ENCODE peak calls at places on chromosomes 1 and 21, in nine cellular contexts. One of them, this sample, is unnamed.

GRCh38 chr1:66596191-66596590 is 62.2 kb downstream of the SGIP1 start:
- DNase-seq in T-helper 9 cell: no peak
- DNase-seq in MV-4-11: no peak
- DNase-seq in NCI-H446 treated with DMSO at 0.1 percent for 48 hours: no peak
- DNase-seq in stimulated activated CD4-positive, alpha-beta T cell treated with anti-CD3 and anti-CD28 coated beads, Interleukin-4, amount 100 ng/mL, for 4 hours: no peak
- DNase-seq in astrocyte: no peak
- DNase-seq in stimulated activated effector memory CD8-positive, alpha-beta T cell treated with anti-CD3 and anti-CD28 coated beads, Interleukin-12 subunit alpha, Interleukin-12 subunit beta, amount 100 ng/mL, for 72 hours: no peak
- DNase-seq in HS-5: no peak
- DNase-seq in pancreas: no peak
- DNase-seq in this sample: no peak

GRCh38 chr21:32889596-32889995 is 118.0 kb upstream of the PAXBP1 start:
- DNase-seq in T-helper 9 cell: no peak
- DNase-seq in MV-4-11: peak; percentile 76
- DNase-seq in NCI-H446 treated with DMSO at 0.1 percent for 48 hours: no peak
- DNase-seq in stimulated activated CD4-positive, alpha-beta T cell treated with anti-CD3 and anti-CD28 coated beads, Interleukin-4, amount 100 ng/mL, for 4 hours: no peak
- DNase-seq in astrocyte: peak; percentile 44
- DNase-seq in stimulated activated effector memory CD8-positive, alpha-beta T cell treated with anti-CD3 and anti-CD28 coated beads, Interleukin-12 subunit alpha, Interleukin-12 subunit beta, amount 100 ng/mL, for 72 hours: no peak
- DNase-seq in HS-5: peak; percentile 56
- DNase-seq in pancreas: no peak
- DNase-seq in this sample: peak; percentile 31

GRCh38 chr1:65371544-65371943 is 48.9 kb upstream of the LEPR start:
- DNase-seq in T-helper 9 cell: no peak
- DNase-seq in MV-4-11: no peak
- DNase-seq in NCI-H446 treated with DMSO at 0.1 percent for 48 hours: no peak
- DNase-seq in stimulated activated CD4-positive, alpha-beta T cell treated with anti-CD3 and anti-CD28 coated beads, Interleukin-4, amount 100 ng/mL, for 4 hours: no peak
- DNase-seq in astrocyte: no peak
- DNase-seq in stimulated activated effector memory CD8-positive, alpha-beta T cell treated with anti-CD3 and anti-CD28 coated beads, Interleukin-12 subunit alpha, Interleukin-12 subunit beta, amount 100 ng/mL, for 72 hours: no peak
- DNase-seq in HS-5: no peak
- DNase-seq in pancreas: no peak
- DNase-seq in this sample: no peak

GRCh38 chr21:45011911-45012660 is 62.3 kb upstream of the ADARB1 start:
- DNase-seq in T-helper 9 cell: no peak
- DNase-seq in MV-4-11: no peak
- DNase-seq in NCI-H446 treated with DMSO at 0.1 percent for 48 hours: no peak
- DNase-seq in stimulated activated CD4-positive, alpha-beta T cell treated with anti-CD3 and anti-CD28 coated beads, Interleukin-4, amount 100 ng/mL, for 4 hours: no peak
- DNase-seq in astrocyte: peak; percentile 85
- DNase-seq in stimulated activated effector memory CD8-positive, alpha-beta T cell treated with anti-CD3 and anti-CD28 coated beads, Interleukin-12 subunit alpha, Interleukin-12 subunit beta, amount 100 ng/mL, for 72 hours: no peak
- DNase-seq in HS-5: peak; percentile 86
- DNase-seq in pancreas: peak; percentile 12
- DNase-seq in this sample: peak; percentile 56

GRCh38 chr1:62589321-62589720 is 8.0 kb upstream of the ANGPTL3 start:
- DNase-seq in T-helper 9 cell: no peak
- DNase-seq in MV-4-11: no peak
- DNase-seq in NCI-H446 treated with DMSO at 0.1 percent for 48 hours: no peak
- DNase-seq in stimulated activated CD4-positive, alpha-beta T cell treated with anti-CD3 and anti-CD28 coated beads, Interleukin-4, amount 100 ng/mL, for 4 hours: no peak
- DNase-seq in astrocyte: peak; percentile 83
- DNase-seq in stimulated activated effector memory CD8-positive, alpha-beta T cell treated with anti-CD3 and anti-CD28 coated beads, Interleukin-12 subunit alpha, Interleukin-12 subunit beta, amount 100 ng/mL, for 72 hours: no peak
- DNase-seq in HS-5: no peak
- DNase-seq in pancreas: no peak
- DNase-seq in this sample: no peak

GRCh38 chr1:205205055-205205454 is 6.4 kb downstream of the DSTYK start:
- DNase-seq in T-helper 9 cell: no peak
- DNase-seq in MV-4-11: no peak
- DNase-seq in NCI-H446 treated with DMSO at 0.1 percent for 48 hours: no peak
- DNase-seq in stimulated activated CD4-positive, alpha-beta T cell treated with anti-CD3 and anti-CD28 coated beads, Interleukin-4, amount 100 ng/mL, for 4 hours: no peak
- DNase-seq in astrocyte: no peak
- DNase-seq in stimulated activated effector memory CD8-positive, alpha-beta T cell treated with anti-CD3 and anti-CD28 coated beads, Interleukin-12 subunit alpha, Interleukin-12 subunit beta, amount 100 ng/mL, for 72 hours: no peak
- DNase-seq in HS-5: no peak
- DNase-seq in pancreas: no peak
- DNase-seq in this sample: no peak

GRCh38 chr1:12496154-12496961 is 121.7 kb downstream of the DHRS3 start:
- DNase-seq in T-helper 9 cell: no peak
- DNase-seq in MV-4-11: peak; percentile 10
- DNase-seq in NCI-H446 treated with DMSO at 0.1 percent for 48 hours: no peak
- DNase-seq in stimulated activated CD4-positive, alpha-beta T cell treated with anti-CD3 and anti-CD28 coated beads, Interleukin-4, amount 100 ng/mL, for 4 hours: no peak
- DNase-seq in astrocyte: peak; percentile 53
- DNase-seq in stimulated activated effector memory CD8-positive, alpha-beta T cell treated with anti-CD3 and anti-CD28 coated beads, Interleukin-12 subunit alpha, Interleukin-12 subunit beta, amount 100 ng/mL, for 72 hours: no peak
- DNase-seq in HS-5: no peak
- DNase-seq in pancreas: no peak
- DNase-seq in this sample: no peak

GRCh38 chr1:247447162-247447909 is 10.6 kb downstream of the OR2B11 start:
- DNase-seq in T-helper 9 cell: no peak
- DNase-seq in MV-4-11: no peak
- DNase-seq in NCI-H446 treated with DMSO at 0.1 percent for 48 hours: no peak
- DNase-seq in stimulated activated CD4-positive, alpha-beta T cell treated with anti-CD3 and anti-CD28 coated beads, Interleukin-4, amount 100 ng/mL, for 4 hours: no peak
- DNase-seq in astrocyte: no peak
- DNase-seq in stimulated activated effector memory CD8-positive, alpha-beta T cell treated with anti-CD3 and anti-CD28 coated beads, Interleukin-12 subunit alpha, Interleukin-12 subunit beta, amount 100 ng/mL, for 72 hours: no peak
- DNase-seq in HS-5: no peak
- DNase-seq in pancreas: no peak
- DNase-seq in this sample: no peak

GRCh38 chr1:174017231-174017970 is 4.8 kb downstream of the RC3H1 start:
- DNase-seq in T-helper 9 cell: no peak
- DNase-seq in MV-4-11: no peak
- DNase-seq in NCI-H446 treated with DMSO at 0.1 percent for 48 hours: no peak
- DNase-seq in stimulated activated CD4-positive, alpha-beta T cell treated with anti-CD3 and anti-CD28 coated beads, Interleukin-4, amount 100 ng/mL, for 4 hours: no peak
- DNase-seq in astrocyte: no peak
- DNase-seq in stimulated activated effector memory CD8-positive, alpha-beta T cell treated with anti-CD3 and anti-CD28 coated beads, Interleukin-12 subunit alpha, Interleukin-12 subunit beta, amount 100 ng/mL, for 72 hours: no peak
- DNase-seq in HS-5: no peak
- DNase-seq in pancreas: no peak
- DNase-seq in this sample: no peak

GRCh38 chr1:26548841-26549240 is 19.3 kb downstream of the RPS6KA1 start:
- DNase-seq in T-helper 9 cell: no peak
- DNase-seq in MV-4-11: no peak
- DNase-seq in NCI-H446 treated with DMSO at 0.1 percent for 48 hours: no peak
- DNase-seq in stimulated activated CD4-positive, alpha-beta T cell treated with anti-CD3 and anti-CD28 coated beads, Interleukin-4, amount 100 ng/mL, for 4 hours: no peak
- DNase-seq in astrocyte: no peak
- DNase-seq in stimulated activated effector memory CD8-positive, alpha-beta T cell treated with anti-CD3 and anti-CD28 coated beads, Interleukin-12 subunit alpha, Interleukin-12 subunit beta, amount 100 ng/mL, for 72 hours: no peak
- DNase-seq in HS-5: no peak
- DNase-seq in pancreas: no peak
- DNase-seq in this sample: no peak

GRCh38 chr1:245356891-245357585 is 202.3 kb downstream of the KIF26B start:
- DNase-seq in T-helper 9 cell: no peak
- DNase-seq in MV-4-11: no peak
- DNase-seq in NCI-H446 treated with DMSO at 0.1 percent for 48 hours: no peak
- DNase-seq in stimulated activated CD4-positive, alpha-beta T cell treated with anti-CD3 and anti-CD28 coated beads, Interleukin-4, amount 100 ng/mL, for 4 hours: no peak
- DNase-seq in astrocyte: no peak
- DNase-seq in stimulated activated effector memory CD8-positive, alpha-beta T cell treated with anti-CD3 and anti-CD28 coated beads, Interleukin-12 subunit alpha, Interleukin-12 subunit beta, amount 100 ng/mL, for 72 hours: no peak
- DNase-seq in HS-5: no peak
- DNase-seq in pancreas: no peak
- DNase-seq in this sample: no peak

GRCh38 chr1:205438213-205439158 is 16.6 kb upstream of the LEMD1 start:
- DNase-seq in T-helper 9 cell: no peak
- DNase-seq in MV-4-11: no peak
- DNase-seq in NCI-H446 treated with DMSO at 0.1 percent for 48 hours: no peak
- DNase-seq in stimulated activated CD4-positive, alpha-beta T cell treated with anti-CD3 and anti-CD28 coated beads, Interleukin-4, amount 100 ng/mL, for 4 hours: no peak
- DNase-seq in astrocyte: peak; percentile 57
- DNase-seq in stimulated activated effector memory CD8-positive, alpha-beta T cell treated with anti-CD3 and anti-CD28 coated beads, Interleukin-12 subunit alpha, Interleukin-12 subunit beta, amount 100 ng/mL, for 72 hours: no peak
- DNase-seq in HS-5: no peak
- DNase-seq in pancreas: peak; percentile 88
- DNase-seq in this sample: no peak

GRCh38 chr1:234473123-234473522 is 5.9 kb downstream of the TARBP1 start:
- DNase-seq in T-helper 9 cell: no peak
- DNase-seq in MV-4-11: peak; percentile 20
- DNase-seq in NCI-H446 treated with DMSO at 0.1 percent for 48 hours: no peak
- DNase-seq in stimulated activated CD4-positive, alpha-beta T cell treated with anti-CD3 and anti-CD28 coated beads, Interleukin-4, amount 100 ng/mL, for 4 hours: no peak
- DNase-seq in astrocyte: no peak
- DNase-seq in stimulated activated effector memory CD8-positive, alpha-beta T cell treated with anti-CD3 and anti-CD28 coated beads, Interleukin-12 subunit alpha, Interleukin-12 subunit beta, amount 100 ng/mL, for 72 hours: no peak
- DNase-seq in HS-5: no peak
- DNase-seq in pancreas: no peak
- DNase-seq in this sample: no peak

GRCh38 chr1:116881879-116882520 is 27.7 kb upstream of the PTGFRN start:
- DNase-seq in T-helper 9 cell: no peak
- DNase-seq in MV-4-11: peak; percentile 97
- DNase-seq in NCI-H446 treated with DMSO at 0.1 percent for 48 hours: no peak
- DNase-seq in stimulated activated CD4-positive, alpha-beta T cell treated with anti-CD3 and anti-CD28 coated beads, Interleukin-4, amount 100 ng/mL, for 4 hours: peak; percentile 22
- DNase-seq in astrocyte: peak; percentile 62
- DNase-seq in stimulated activated effector memory CD8-positive, alpha-beta T cell treated with anti-CD3 and anti-CD28 coated beads, Interleukin-12 subunit alpha, Interleukin-12 subunit beta, amount 100 ng/mL, for 72 hours: no peak
- DNase-seq in HS-5: peak; percentile 23
- DNase-seq in pancreas: peak; percentile 70
- DNase-seq in this sample: peak; percentile 77

GRCh38 chr1:147111381-147112130 is 60.7 kb downstream of the PRKAB2 start:
- DNase-seq in T-helper 9 cell: no peak
- DNase-seq in MV-4-11: no peak
- DNase-seq in NCI-H446 treated with DMSO at 0.1 percent for 48 hours: no peak
- DNase-seq in stimulated activated CD4-positive, alpha-beta T cell treated with anti-CD3 and anti-CD28 coated beads, Interleukin-4, amount 100 ng/mL, for 4 hours: no peak
- DNase-seq in astrocyte: no peak
- DNase-seq in stimulated activated effector memory CD8-positive, alpha-beta T cell treated with anti-CD3 and anti-CD28 coated beads, Interleukin-12 subunit alpha, Interleukin-12 subunit beta, amount 100 ng/mL, for 72 hours: no peak
- DNase-seq in HS-5: no peak
- DNase-seq in pancreas: no peak
- DNase-seq in this sample: no peak

GRCh38 chr21:38306833-38307232 is 50.0 kb downstream of the KCNJ15 start:
- DNase-seq in T-helper 9 cell: no peak
- DNase-seq in MV-4-11: peak; percentile 24
- DNase-seq in NCI-H446 treated with DMSO at 0.1 percent for 48 hours: no peak
- DNase-seq in stimulated activated CD4-positive, alpha-beta T cell treated with anti-CD3 and anti-CD28 coated beads, Interleukin-4, amount 100 ng/mL, for 4 hours: no peak
- DNase-seq in astrocyte: peak; percentile 96
- DNase-seq in stimulated activated effector memory CD8-positive, alpha-beta T cell treated with anti-CD3 and anti-CD28 coated beads, Interleukin-12 subunit alpha, Interleukin-12 subunit beta, amount 100 ng/mL, for 72 hours: no peak
- DNase-seq in HS-5: peak; percentile 82
- DNase-seq in pancreas: no peak
- DNase-seq in this sample: peak; percentile 99

GRCh38 chr1:114094303-114094663 is 59.4 kb downstream of the SYT6 start:
- DNase-seq in T-helper 9 cell: no peak
- DNase-seq in MV-4-11: no peak
- DNase-seq in NCI-H446 treated with DMSO at 0.1 percent for 48 hours: no peak
- DNase-seq in stimulated activated CD4-positive, alpha-beta T cell treated with anti-CD3 and anti-CD28 coated beads, Interleukin-4, amount 100 ng/mL, for 4 hours: no peak
- DNase-seq in astrocyte: peak; percentile 33
- DNase-seq in stimulated activated effector memory CD8-positive, alpha-beta T cell treated with anti-CD3 and anti-CD28 coated beads, Interleukin-12 subunit alpha, Interleukin-12 subunit beta, amount 100 ng/mL, for 72 hours: no peak
- DNase-seq in HS-5: no peak
- DNase-seq in pancreas: no peak
- DNase-seq in this sample: no peak

GRCh38 chr1:8419172-8419571 is 101.3 kb downstream of the SLC45A1 start:
- DNase-seq in T-helper 9 cell: no peak
- DNase-seq in MV-4-11: peak; percentile 19
- DNase-seq in NCI-H446 treated with DMSO at 0.1 percent for 48 hours: no peak
- DNase-seq in stimulated activated CD4-positive, alpha-beta T cell treated with anti-CD3 and anti-CD28 coated beads, Interleukin-4, amount 100 ng/mL, for 4 hours: no peak
- DNase-seq in astrocyte: no peak
- DNase-seq in stimulated activated effector memory CD8-positive, alpha-beta T cell treated with anti-CD3 and anti-CD28 coated beads, Interleukin-12 subunit alpha, Interleukin-12 subunit beta, amount 100 ng/mL, for 72 hours: no peak
- DNase-seq in HS-5: no peak
- DNase-seq in pancreas: no peak
- DNase-seq in this sample: no peak

GRCh38 chr1:198498881-198499280 is 41.6 kb downstream of the ATP6V1G3 start:
- DNase-seq in T-helper 9 cell: no peak
- DNase-seq in MV-4-11: no peak
- DNase-seq in NCI-H446 treated with DMSO at 0.1 percent for 48 hours: no peak
- DNase-seq in stimulated activated CD4-positive, alpha-beta T cell treated with anti-CD3 and anti-CD28 coated beads, Interleukin-4, amount 100 ng/mL, for 4 hours: no peak
- DNase-seq in astrocyte: peak; percentile 66
- DNase-seq in stimulated activated effector memory CD8-positive, alpha-beta T cell treated with anti-CD3 and anti-CD28 coated beads, Interleukin-12 subunit alpha, Interleukin-12 subunit beta, amount 100 ng/mL, for 72 hours: no peak
- DNase-seq in HS-5: no peak
- DNase-seq in pancreas: no peak
- DNase-seq in this sample: no peak

GRCh38 chr1:76040327-76040868 is 34.1 kb upstream of the ST6GALNAC3 start:
- DNase-seq in T-helper 9 cell: no peak
- DNase-seq in MV-4-11: no peak
- DNase-seq in NCI-H446 treated with DMSO at 0.1 percent for 48 hours: no peak
- DNase-seq in stimulated activated CD4-positive, alpha-beta T cell treated with anti-CD3 and anti-CD28 coated beads, Interleukin-4, amount 100 ng/mL, for 4 hours: no peak
- DNase-seq in astrocyte: no peak
- DNase-seq in stimulated activated effector memory CD8-positive, alpha-beta T cell treated with anti-CD3 and anti-CD28 coated beads, Interleukin-12 subunit alpha, Interleukin-12 subunit beta, amount 100 ng/mL, for 72 hours: no peak
- DNase-seq in HS-5: no peak
- DNase-seq in pancreas: no peak
- DNase-seq in this sample: no peak

GRCh38 chr21:37057614-37058013 is 15.3 kb downstream of the PIGP start:
- DNase-seq in T-helper 9 cell: no peak
- DNase-seq in MV-4-11: no peak
- DNase-seq in NCI-H446 treated with DMSO at 0.1 percent for 48 hours: no peak
- DNase-seq in stimulated activated CD4-positive, alpha-beta T cell treated with anti-CD3 and anti-CD28 coated beads, Interleukin-4, amount 100 ng/mL, for 4 hours: no peak
- DNase-seq in astrocyte: no peak
- DNase-seq in stimulated activated effector memory CD8-positive, alpha-beta T cell treated with anti-CD3 and anti-CD28 coated beads, Interleukin-12 subunit alpha, Interleukin-12 subunit beta, amount 100 ng/mL, for 72 hours: no peak
- DNase-seq in HS-5: no peak
- DNase-seq in pancreas: no peak
- DNase-seq in this sample: no peak

GRCh38 chr1:76949503-76949902 is 82.2 kb downstream of the ST6GALNAC5 start:
- DNase-seq in T-helper 9 cell: no peak
- DNase-seq in MV-4-11: no peak
- DNase-seq in NCI-H446 treated with DMSO at 0.1 percent for 48 hours: no peak
- DNase-seq in stimulated activated CD4-positive, alpha-beta T cell treated with anti-CD3 and anti-CD28 coated beads, Interleukin-4, amount 100 ng/mL, for 4 hours: no peak
- DNase-seq in astrocyte: peak; percentile 47
- DNase-seq in stimulated activated effector memory CD8-positive, alpha-beta T cell treated with anti-CD3 and anti-CD28 coated beads, Interleukin-12 subunit alpha, Interleukin-12 subunit beta, amount 100 ng/mL, for 72 hours: no peak
- DNase-seq in HS-5: peak; percentile 76
- DNase-seq in pancreas: no peak
- DNase-seq in this sample: no peak

GRCh38 chr1:168301664-168302320 is 21.1 kb downstream of the TBX19 start:
- DNase-seq in T-helper 9 cell: no peak
- DNase-seq in MV-4-11: no peak
- DNase-seq in NCI-H446 treated with DMSO at 0.1 percent for 48 hours: no peak
- DNase-seq in stimulated activated CD4-positive, alpha-beta T cell treated with anti-CD3 and anti-CD28 coated beads, Interleukin-4, amount 100 ng/mL, for 4 hours: no peak
- DNase-seq in astrocyte: peak; percentile 77
- DNase-seq in stimulated activated effector memory CD8-positive, alpha-beta T cell treated with anti-CD3 and anti-CD28 coated beads, Interleukin-12 subunit alpha, Interleukin-12 subunit beta, amount 100 ng/mL, for 72 hours: no peak
- DNase-seq in HS-5: peak; percentile 49
- DNase-seq in pancreas: no peak
- DNase-seq in this sample: peak; percentile 53

GRCh38 chr1:77796695-77797405 is 17.4 kb downstream of the MIGA1 start:
- DNase-seq in T-helper 9 cell: no peak
- DNase-seq in MV-4-11: no peak
- DNase-seq in NCI-H446 treated with DMSO at 0.1 percent for 48 hours: no peak
- DNase-seq in stimulated activated CD4-positive, alpha-beta T cell treated with anti-CD3 and anti-CD28 coated beads, Interleukin-4, amount 100 ng/mL, for 4 hours: no peak
- DNase-seq in astrocyte: no peak
- DNase-seq in stimulated activated effector memory CD8-positive, alpha-beta T cell treated with anti-CD3 and anti-CD28 coated beads, Interleukin-12 subunit alpha, Interleukin-12 subunit beta, amount 100 ng/mL, for 72 hours: no peak
- DNase-seq in HS-5: no peak
- DNase-seq in pancreas: no peak
- DNase-seq in this sample: no peak

GRCh38 chr1:12593621-12594066 is 24.4 kb downstream of the DHRS3 start:
- DNase-seq in T-helper 9 cell: no peak
- DNase-seq in MV-4-11: peak; percentile 41
- DNase-seq in NCI-H446 treated with DMSO at 0.1 percent for 48 hours: no peak
- DNase-seq in stimulated activated CD4-positive, alpha-beta T cell treated with anti-CD3 and anti-CD28 coated beads, Interleukin-4, amount 100 ng/mL, for 4 hours: no peak
- DNase-seq in astrocyte: no peak
- DNase-seq in stimulated activated effector memory CD8-positive, alpha-beta T cell treated with anti-CD3 and anti-CD28 coated beads, Interleukin-12 subunit alpha, Interleukin-12 subunit beta, amount 100 ng/mL, for 72 hours: no peak
- DNase-seq in HS-5: no peak
- DNase-seq in pancreas: no peak
- DNase-seq in this sample: no peak

GRCh38 chr1:88276158-88276557 is 407.9 kb upstream of the PKN2 start:
- DNase-seq in T-helper 9 cell: no peak
- DNase-seq in MV-4-11: no peak
- DNase-seq in NCI-H446 treated with DMSO at 0.1 percent for 48 hours: peak; percentile 19
- DNase-seq in stimulated activated CD4-positive, alpha-beta T cell treated with anti-CD3 and anti-CD28 coated beads, Interleukin-4, amount 100 ng/mL, for 4 hours: no peak
- DNase-seq in astrocyte: peak; percentile 87
- DNase-seq in stimulated activated effector memory CD8-positive, alpha-beta T cell treated with anti-CD3 and anti-CD28 coated beads, Interleukin-12 subunit alpha, Interleukin-12 subunit beta, amount 100 ng/mL, for 72 hours: no peak
- DNase-seq in HS-5: peak; percentile 56
- DNase-seq in pancreas: no peak
- DNase-seq in this sample: peak; percentile 14

This sample was measured in AG04449.